ENCODE peak calls at places on chromosomes 4 and X, in ten cellular contexts. V is HL-60, U is epithelial cell of esophagus, E is GM12865, Z is neural progenitor cell, D is SK-N-SH, A is astrocyte of the spinal cord, W is GM13976, J is psoas muscle, C is progenitor cell of endocrine pancreas. Y is an unnamed sample.

GRCh38 chr4:112296949-112297483 is at the start of gene ALPK1:
- DNase-seq in V (peak), U (peak), E (peak), Z (no peak), D (peak), A (peak), W (no peak), J (no peak), C (no peak), Y (no peak)

GRCh38 chr4:96162631-96163030 is 322.7 kb downstream of the PDHA2 start:
- DNase-seq in V (no peak), U (no peak), E (no peak), Z (no peak), D (no peak), A (peak), W (no peak), J (no peak), C (no peak), Y (no peak)

GRCh38 chr4:56752985-56753384 is 68.5 kb downstream of the SPINK2 start:
- DNase-seq in V (no peak), U (peak), E (no peak), Z (no peak), D (no peak), A (no peak), W (no peak), J (no peak), C (no peak), Y (no peak)

GRCh38 chr4:20639346-20639745 is 60.9 kb upstream of the PACRGL start:
- DNase-seq in V (no peak), U (no peak), E (no peak), Z (no peak), D (no peak), A (no peak), W (no peak), J (no peak), C (no peak), Y (no peak)

GRCh38 chr4:165118256-165118909 is 5.7 kb upstream of the TMEM192 start:
- DNase-seq in V (no peak), U (no peak), E (peak), Z (no peak), D (no peak), A (no peak), W (no peak), J (no peak), C (no peak), Y (no peak)

GRCh38 chr4:87042986-87043820 is 108.4 kb downstream of the AFF1 start:
- DNase-seq in V (no peak), U (no peak), E (no peak), Z (peak), D (no peak), A (no peak), W (no peak), J (no peak), C (no peak), Y (no peak)

GRCh38 chrX:155061770-155062169 is 9.2 kb downstream of the CMC4 start:
- DNase-seq in V (no peak), U (no peak), E (no peak), Z (no peak), D (no peak), A (no peak), W (no peak), J (no peak), C (no peak), Y (no peak)

GRCh38 chr4:72076562-72076961 is 44.8 kb downstream of the NPFFR2 start:
- DNase-seq in V (no peak), U (peak), E (no peak), Z (no peak), D (no peak), A (peak), W (no peak), J (no peak), C (no peak), Y (no peak)

GRCh38 chrX:151031365-151031975 is 48.3 kb downstream of the HMGB3 start:
- DNase-seq in V (no peak), U (peak), E (no peak), Z (no peak), D (no peak), A (no peak), W (no peak), J (no peak), C (no peak), Y (no peak)

DNA sequence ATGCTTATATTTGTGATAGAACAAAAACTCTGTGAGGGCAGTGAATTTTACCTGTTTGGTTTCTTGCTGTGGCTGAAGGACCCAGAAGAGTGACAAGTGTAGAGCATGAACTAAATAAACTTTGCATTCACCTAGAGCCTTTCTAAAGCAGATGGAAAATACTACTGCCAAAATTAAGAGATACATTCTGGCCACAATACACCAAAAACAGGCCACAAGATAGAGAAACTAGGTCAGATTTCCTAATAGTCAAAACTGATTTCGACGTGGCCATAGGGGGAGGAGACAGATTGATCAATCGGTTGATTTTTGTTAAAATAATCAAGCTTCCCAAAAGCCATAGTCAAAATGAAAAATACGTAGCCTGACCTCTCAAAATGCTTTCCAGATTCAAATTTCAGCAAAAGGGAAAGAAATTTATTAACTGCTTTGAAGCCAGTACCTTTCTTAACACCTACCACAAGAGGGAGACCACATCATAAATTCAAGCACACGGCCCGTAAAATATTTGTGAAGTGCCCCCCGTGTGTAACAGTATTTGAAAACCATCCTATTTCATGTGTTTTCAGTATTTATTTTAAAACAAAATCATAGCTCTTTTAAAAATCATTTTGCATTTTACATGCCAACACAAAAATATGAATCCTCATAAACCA is 132.4 kb downstream of the CORIN start:
- DNase-seq in V (no peak), U (peak), E (peak), Z (peak), D (peak), A (peak), W (peak), J (no peak), C (no peak), Y (no peak)
- TF ChIP-seq CTCF in V (peak), U (peak), E (peak), Z (peak), D (peak), A (peak), W (peak), J (peak), C (peak), Y (no peak)

DNA sequence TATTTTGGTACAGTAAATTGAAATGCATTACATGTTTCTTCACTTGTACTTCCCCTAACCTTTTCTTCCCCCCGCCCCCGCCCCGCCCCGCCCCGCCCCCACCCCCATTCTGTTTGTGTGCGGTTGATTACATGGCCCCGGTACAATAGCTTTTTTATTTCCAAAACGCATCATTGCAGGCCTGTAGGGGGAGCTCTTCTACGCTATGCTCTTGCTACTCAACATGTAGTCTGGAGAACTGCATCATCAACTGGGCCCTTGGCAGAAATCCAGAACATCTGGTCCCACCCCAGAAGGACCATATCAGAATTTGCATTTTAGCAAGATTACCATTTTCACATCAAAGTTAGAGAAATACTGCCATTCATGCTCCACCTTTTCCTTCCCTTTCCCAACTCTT is 333.3 kb upstream of the DDX53 start:
- DNase-seq in V (peak), U (peak), E (peak), Z (peak), D (peak), A (peak), W (peak), J (no peak), C (no peak), Y (no peak)
- TF ChIP-seq CTCF in V (no peak), U (peak), E (peak), Z (peak), D (peak), A (peak), W (peak), J (no peak), C (peak), Y (no peak)

DNA sequence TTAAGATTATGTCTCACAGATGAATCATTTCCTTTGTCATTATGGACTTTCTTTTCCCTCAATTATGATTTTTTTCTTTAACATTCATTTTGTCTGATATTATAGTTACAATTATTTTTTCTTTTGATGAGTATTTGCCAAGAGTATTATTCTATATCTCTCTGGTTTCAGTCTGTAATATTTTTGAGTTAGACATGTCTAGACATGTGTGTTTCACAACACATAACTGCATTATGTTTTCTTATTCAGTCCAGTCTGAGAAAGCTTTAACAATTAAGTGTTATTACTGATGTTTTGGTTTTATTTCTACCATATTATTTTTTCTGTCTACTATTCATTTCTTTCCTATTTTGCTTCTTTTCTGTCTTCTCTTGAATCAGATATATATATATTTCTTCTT is 108.3 kb upstream of the MID1IP1 start:
- DNase-seq in V (no peak), U (peak), E (no peak), Z (no peak), D (no peak), A (no peak), W (no peak), J (no peak), C (no peak), Y (no peak)
- TF ChIP-seq CTCF in V (no peak), U (no peak), E (no peak), Z (no peak), D (no peak), A (no peak), W (no peak), J (no peak), C (no peak), Y (no peak)

DNA sequence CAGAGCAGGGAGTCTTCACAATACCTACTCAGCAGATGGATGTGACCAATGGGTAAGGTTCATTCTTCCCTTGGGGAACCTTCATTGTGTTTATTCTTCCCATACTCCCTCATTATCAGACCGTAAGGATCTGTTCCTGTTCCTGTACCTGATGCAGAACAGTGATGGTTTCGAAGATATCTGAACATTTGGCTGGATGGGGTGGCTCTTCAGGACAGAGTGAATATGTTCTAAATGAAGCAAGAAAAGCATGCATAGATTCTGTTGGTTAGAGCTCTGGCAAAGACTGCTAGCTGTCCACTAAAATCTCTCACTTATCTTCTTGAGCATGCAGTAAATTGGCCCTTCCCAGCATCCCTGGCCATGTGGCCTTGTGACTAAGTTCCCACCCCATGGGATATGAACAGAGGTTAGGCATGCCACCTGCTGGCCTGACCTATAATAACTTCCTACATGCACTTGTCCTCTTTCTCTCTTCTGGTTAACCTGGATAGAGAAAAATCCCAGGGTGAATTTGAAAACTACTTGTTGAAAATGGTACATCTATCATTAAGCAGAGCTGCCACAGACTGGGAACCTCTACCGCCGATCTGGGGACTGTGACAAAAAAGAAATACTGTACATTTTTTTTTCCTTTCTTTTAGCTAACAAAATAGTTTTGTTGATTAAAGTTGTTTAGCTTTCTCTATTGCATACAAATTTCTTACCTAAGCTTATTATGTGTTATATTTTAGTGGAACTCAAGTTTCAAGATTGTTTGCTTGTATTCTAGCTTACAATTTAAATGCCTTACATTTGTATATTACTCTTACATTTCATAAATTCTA is 60.0 kb upstream of the BANK1 start:
- DNase-seq in V (peak), U (peak), E (peak), Z (peak), D (peak), A (peak), W (peak), J (peak), C (peak), Y (peak)
- TF ChIP-seq CTCF in V (peak), U (peak), E (peak), Z (peak), D (peak), A (peak), W (peak), J (peak), C (peak), Y (peak)

DNA sequence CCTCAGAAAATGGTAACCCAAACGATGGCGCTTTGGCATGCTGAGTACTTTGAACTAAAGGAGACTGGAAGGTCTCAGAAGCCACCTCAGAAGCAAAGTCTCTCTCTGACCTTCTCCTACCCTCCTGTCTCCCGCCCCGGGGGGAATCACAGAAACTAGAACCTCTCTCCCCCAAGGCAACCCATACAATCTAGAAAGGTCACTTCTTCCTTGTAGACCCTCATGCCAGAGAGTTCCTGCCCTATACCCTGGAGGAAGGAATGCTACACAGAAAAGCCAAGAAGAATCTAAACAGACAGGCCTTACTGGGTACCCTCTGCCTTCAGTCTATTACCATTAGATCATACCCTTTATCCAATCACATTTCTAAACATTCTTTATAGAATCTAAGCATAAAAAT is 8.5 kb downstream of the PLAC1 start:
- DNase-seq in V (no peak), U (no peak), E (no peak), Z (no peak), D (no peak), A (no peak), W (no peak), J (no peak), C (no peak), Y (no peak)
- TF ChIP-seq CTCF in V (no peak), U (no peak), E (no peak), Z (no peak), D (no peak), A (no peak), W (no peak), J (no peak), C (no peak), Y (no peak)

GRCh38 chr4:18039113-18039512 is 17.6 kb upstream of the LCORL start:
- DNase-seq in V (no peak), U (peak), E (no peak), Z (no peak), D (no peak), A (no peak), W (no peak), J (no peak), C (no peak), Y (no peak)

GRCh38 chr4:18041114-18041513 is 19.6 kb upstream of the LCORL start:
- DNase-seq in V (no peak), U (no peak), E (no peak), Z (no peak), D (no peak), A (no peak), W (no peak), J (no peak), C (no peak), Y (no peak)

GRCh38 chr4:18042012-18042411 is 20.5 kb upstream of the LCORL start:
- DNase-seq in V (no peak), U (no peak), E (no peak), Z (no peak), D (no peak), A (no peak), W (no peak), J (no peak), C (no peak), Y (no peak)

DNA sequence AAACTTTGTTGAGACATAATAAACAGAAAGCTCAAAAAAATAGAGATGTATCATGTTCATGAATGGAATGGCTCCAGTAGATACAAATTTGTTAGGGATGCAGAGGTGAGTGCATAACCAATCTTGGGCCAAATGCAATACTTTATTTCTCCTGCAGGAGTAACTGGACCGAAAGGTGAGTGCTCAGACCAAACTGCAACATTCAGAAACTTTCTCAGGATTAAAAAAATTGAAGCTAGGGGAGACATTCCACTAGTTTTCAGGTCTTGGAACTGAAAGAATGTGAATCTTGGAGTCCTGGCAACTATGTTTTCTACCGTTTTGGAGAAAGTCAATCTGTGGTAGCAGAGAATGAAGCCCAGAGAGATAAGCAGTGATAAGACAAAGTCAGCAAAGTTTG is 21.2 kb upstream of the LCORL start:
- DNase-seq in V (no peak), U (no peak), E (peak), Z (peak), D (no peak), A (no peak), W (no peak), J (no peak), C (no peak), Y (no peak)
- TF ChIP-seq CTCF in V (no peak), U (peak), E (no peak), Z (peak), D (peak), A (peak), W (no peak), J (no peak), C (peak), Y (peak)

GRCh38 chr4:125749354-125749753 is 434.6 kb downstream of the FAT4 start:
- DNase-seq in V (no peak), U (no peak), E (no peak), Z (no peak), D (no peak), A (no peak), W (no peak), J (no peak), C (no peak), Y (no peak)
- TF ChIP-seq CTCF in V (no peak), U (no peak), E (no peak), Z (no peak), D (no peak), A (no peak), W (no peak), J (no peak), C (no peak), Y (no peak)

Y was measured in natural killer cell.